ENCODE peak calls at places on chromosomes 13 and 19, in seven cellular contexts. S is tibial artery, E is activated B cell treated with CpG ODN at 0.5 μM for 24 hours, Q is astrocyte of the cerebellum, F is endothelial cell, W is foreskin fibroblast, N is fibroblast of mammary gland. C is an unnamed sample.

GRCh38 chr19:29966594-29967249 is 24.7 kb downstream of the URI1 start:
- DNase-seq in W (peak; percentile 42), E (no peak), S (no peak), Q (no peak), N (peak; percentile 43), F (no peak), C (no peak)

GRCh38 chr13:40777166-40777956 is 6.4 kb upstream of the MRPS31 start:
- DNase-seq in Q (no peak), N (peak; percentile 57), S (no peak), E (no peak), W (peak; percentile 70), F (peak; percentile 41), C (no peak)

GRCh38 chr19:18453269-18454024 is 15.5 kb upstream of the ISYNA1 start:
- DNase-seq in S (no peak), Q (no peak), N (peak; percentile 56), E (no peak), F (no peak), W (peak; percentile 76), C (no peak)

GRCh38 chr13:59112375-59112774 is 1051.4 kb downstream of the DIAPH3 start:
- DNase-seq in E (no peak), W (peak; percentile 82), N (peak; percentile 96), Q (peak; percentile 99), S (no peak), F (no peak), C (no peak)

GRCh38 chr19:294819-295686 is 3.9 kb upstream of the PLPP2 start:
- DNase-seq in F (peak; percentile 72), N (peak; percentile 10), E (peak; percentile 38), Q (no peak), W (peak; percentile 73), S (no peak), C (peak; percentile 48)

GRCh38 chr19:54517483-54517882 is 14.9 kb downstream of the LAIR2 start:
- DNase-seq in Q (peak; percentile 9), W (peak; percentile 36), F (peak; percentile 19), S (no peak), N (peak; percentile 25), E (peak; percentile 30), C (no peak)

GRCh38 chr13:94987869-94988268 is 275.5 kb upstream of the SOX21 start:
- DNase-seq in F (no peak), W (peak; percentile 40), Q (no peak), S (no peak), E (no peak), N (peak; percentile 76), C (no peak)

GRCh38 chr19:5292453-5292842 is 48.2 kb downstream of the PTPRS start:
- DNase-seq in F (no peak), S (peak; percentile 79), N (no peak), W (peak; percentile 70), Q (no peak), E (no peak), C (no peak)

GRCh38 chr19:15038304-15038703 is 11.0 kb upstream of the CASP14 start:
- DNase-seq in S (no peak), W (no peak), E (no peak), Q (peak; percentile 44), F (no peak), N (peak; percentile 7), C (no peak)

GRCh38 chr13:93824286-93824685 is 597.7 kb downstream of the GPC6 start:
- DNase-seq in F (no peak), W (no peak), N (no peak), E (no peak), S (no peak), Q (no peak), C (no peak)

GRCh38 chr13:82129281-82129680 is 1753.0 kb downstream of the SLITRK1 start:
- DNase-seq in W (no peak), E (no peak), F (no peak), Q (no peak), S (no peak), N (no peak), C (no peak)

GRCh38 chr19:13463296-13463695 is 43.0 kb downstream of the CACNA1A start:
- DNase-seq in Q (no peak), S (no peak), E (no peak), N (peak; percentile 3), F (peak; percentile 61), W (peak; percentile 34), C (peak; percentile 55)

GRCh38 chr13:65416784-65417183 is 1813.4 kb downstream of the PCDH9 start:
- DNase-seq in E (no peak), N (no peak), W (no peak), Q (no peak), S (no peak), F (no peak), C (no peak)

GRCh38 chr13:26230703-26231102 is 8.6 kb upstream of the RNF6 start:
- DNase-seq in W (no peak), E (no peak), F (no peak), Q (no peak), S (no peak), N (no peak), C (no peak)

GRCh38 chr13:59744747-59745394 is 418.9 kb downstream of the DIAPH3 start:
- DNase-seq in F (no peak), E (no peak), N (no peak), S (no peak), Q (no peak), W (no peak), C (no peak)

GRCh38 chr19:46944918-46945628 is 74.6 kb upstream of the NPAS1 start:
- DNase-seq in E (no peak), Q (no peak), W (peak; percentile 83), F (no peak), N (peak; percentile 86), S (peak; percentile 90), C (no peak)

GRCh38 chr19:46787331-46788100 is 878 bp downstream of the SLC1A5 start:
- DNase-seq in S (peak; percentile 85), E (peak; percentile 54), Q (no peak), W (peak; percentile 88), F (peak; percentile 49), N (peak; percentile 68), C (peak; percentile 27)

GRCh38 chr19:1361601-1362384 is 21.9 kb upstream of the NDUFS7 start:
- DNase-seq in W (peak; percentile 79), Q (peak; percentile 82), E (no peak), S (no peak), F (no peak), N (peak; percentile 83), C (no peak)

GRCh38 chr13:85367887-85368286 is 431.3 kb downstream of the SLITRK6 start:
- DNase-seq in F (no peak), W (no peak), Q (peak; percentile 20), N (no peak), S (no peak), E (no peak), C (no peak)

GRCh38 chr19:7775761-7776160 is 12.7 kb downstream of the CLEC4M start:
- DNase-seq in E (no peak), W (no peak), Q (no peak), N (no peak), F (no peak), S (no peak), C (no peak)

GRCh38 chr13:80338781-80339577 is 1.9 kb downstream of the SPRY2 start:
- DNase-seq in E (peak; percentile 24), W (peak; percentile 86), F (peak; percentile 61), Q (peak; percentile 62), S (peak; percentile 91), N (peak; percentile 79), C (peak; percentile 51)
- TF ChIP-seq CTCF in E (no peak), W (peak; percentile 10), F (no peak), Q (peak; percentile 34), S (peak; percentile 17), N (peak; percentile 9), C (peak; percentile 17)

DNA sequence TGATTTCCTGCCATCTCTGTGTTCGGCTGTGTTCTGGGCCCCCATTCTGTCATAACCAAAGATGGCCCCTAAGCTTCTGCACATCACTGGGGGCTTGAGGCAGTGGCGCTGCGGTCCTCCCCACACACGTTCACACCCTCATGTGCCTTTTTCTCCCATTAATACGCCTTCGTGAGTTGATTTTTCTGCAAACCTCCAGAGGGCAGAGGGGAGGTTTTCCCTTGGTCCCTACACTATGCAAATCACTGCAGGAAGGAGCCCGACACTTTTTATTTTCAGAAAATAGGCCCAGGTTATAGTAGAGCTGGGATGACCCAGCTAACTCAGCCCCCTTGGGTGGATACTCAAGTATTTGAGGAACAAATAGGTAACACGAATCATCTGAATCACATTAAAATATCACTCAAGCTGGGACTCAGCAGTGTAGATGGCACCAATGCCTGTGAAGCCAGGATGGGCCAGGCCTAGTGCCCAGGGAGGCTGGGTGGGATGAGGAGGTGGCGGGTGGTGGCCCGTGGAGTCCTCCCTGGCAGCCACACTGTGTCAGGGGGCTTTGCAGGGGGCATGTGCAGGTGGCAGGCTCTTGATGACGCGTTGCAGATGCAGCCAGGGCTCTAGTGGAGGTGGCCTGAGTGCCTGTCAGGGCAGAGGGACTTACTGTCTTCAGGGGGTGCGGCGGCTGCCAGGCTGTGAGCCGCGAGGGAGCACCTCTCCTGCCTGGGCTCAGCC is 234.3 kb downstream of the TEX29 start:
- DNase-seq in S (no peak), Q (no peak), E (no peak), N (no peak), W (no peak), F (no peak), C (no peak)
- TF ChIP-seq CTCF in S (no peak), Q (no peak), E (no peak), N (no peak), W (no peak), F (no peak), C (no peak)

DNA sequence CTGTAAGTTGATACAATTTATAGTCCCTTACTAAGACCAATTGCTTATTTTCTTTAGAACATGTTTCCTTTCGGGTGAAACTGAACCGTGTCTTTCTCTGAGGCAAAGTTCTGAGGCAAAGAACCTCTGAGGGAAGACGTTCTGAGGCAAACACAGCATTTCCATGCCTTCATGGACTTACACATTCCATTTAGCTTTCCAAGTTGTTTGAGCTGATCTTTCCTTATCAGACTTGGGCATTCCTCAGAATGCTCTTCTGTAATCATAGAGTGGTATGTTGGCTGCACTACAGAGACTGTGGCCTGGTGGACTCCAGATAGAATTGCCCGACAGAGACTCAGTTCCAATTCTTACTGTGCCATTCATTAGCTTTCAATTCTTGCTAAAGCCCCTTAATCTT is 579.0 kb downstream of the KCTD12 start:
- DNase-seq in N (no peak), F (no peak), E (no peak), S (no peak), Q (no peak), W (peak; percentile 33), C (no peak)
- TF ChIP-seq CTCF in N (no peak), F (no peak), E (no peak), S (no peak), Q (no peak), W (no peak), C (no peak)

GRCh38 chr13:74795526-74795925 is 661.3 kb upstream of the KLF12 start:
- DNase-seq in E (no peak), F (no peak), W (no peak), N (no peak), Q (no peak), S (no peak), C (no peak)

GRCh38 chr13:74794582-74794981 is 660.4 kb upstream of the KLF12 start:
- DNase-seq in S (no peak), E (no peak), N (peak; percentile 34), Q (no peak), F (no peak), W (no peak), C (no peak)

GRCh38 chr13:74796126-74796643 is 662.0 kb upstream of the KLF12 start:
- DNase-seq in F (no peak), S (no peak), W (peak; percentile 29), E (no peak), N (peak; percentile 11), Q (no peak), C (no peak)

DNA sequence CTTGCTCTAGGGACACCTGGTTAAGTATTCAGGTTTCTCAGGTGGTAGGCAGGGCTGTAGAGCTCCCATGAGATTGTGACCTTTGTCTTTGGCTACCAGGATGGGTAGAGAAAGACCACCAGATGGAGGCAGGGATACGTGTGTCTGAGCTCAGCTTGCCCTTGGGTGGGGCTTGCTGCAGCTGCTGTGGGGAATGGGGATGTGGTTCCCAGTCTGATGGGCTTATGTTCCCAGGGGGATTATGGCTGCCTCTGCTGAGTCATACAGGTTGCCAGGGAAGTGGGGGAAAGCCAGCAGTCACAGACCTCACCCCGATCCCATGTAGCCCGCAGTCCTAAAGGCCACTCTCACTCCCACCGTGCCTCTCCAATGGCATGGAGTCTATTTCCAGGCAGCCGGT is 659.9 kb upstream of the KLF12 start:
- DNase-seq in Q (no peak), E (no peak), W (no peak), F (no peak), S (no peak), N (peak; percentile 12), C (no peak)
- TF ChIP-seq CTCF in Q (no peak), E (no peak), W (no peak), F (no peak), S (no peak), N (no peak), C (no peak)